ENCODE peak calls at places on chromosomes 6 and 20, in ten cellular contexts. One of them, this sample, is unnamed.

GRCh38 chr6:1763411-1763810 is 153.7 kb downstream of the FOXC1 start:
- DNase-seq in stomach: no peak
- DNase-seq in K562: no peak
- DNase-seq in transverse colon: no peak
- DNase-seq in HCT116: no peak
- DNase-seq in GM12891: no peak
- DNase-seq in GM23338: no peak
- DNase-seq in suprapubic skin: no peak
- DNase-seq in SK-N-SH: no peak
- DNase-seq in prostate gland: no peak
- DNase-seq in this sample: no peak

GRCh38 chr20:43666376-43667328 is at the start of gene MYBL2:
- DNase-seq in stomach: peak
- DNase-seq in K562: peak
- DNase-seq in transverse colon: peak
- DNase-seq in HCT116: peak
- DNase-seq in GM12891: peak
- DNase-seq in GM23338: peak
- DNase-seq in suprapubic skin: no peak
- DNase-seq in SK-N-SH: peak
- DNase-seq in prostate gland: no peak
- DNase-seq in this sample: no peak

GRCh38 chr6:150037526-150038201 is 12.3 kb upstream of the RAET1L start:
- DNase-seq in stomach: no peak
- DNase-seq in K562: no peak
- DNase-seq in transverse colon: no peak
- DNase-seq in HCT116: no peak
- DNase-seq in GM12891: no peak
- DNase-seq in GM23338: no peak
- DNase-seq in suprapubic skin: peak
- DNase-seq in SK-N-SH: no peak
- DNase-seq in prostate gland: no peak
- DNase-seq in this sample: no peak

GRCh38 chr20:18324596-18325089 is 36.3 kb downstream of the ZNF133 start:
- DNase-seq in stomach: no peak
- DNase-seq in K562: no peak
- DNase-seq in transverse colon: no peak
- DNase-seq in HCT116: no peak
- DNase-seq in GM12891: no peak
- DNase-seq in GM23338: no peak
- DNase-seq in suprapubic skin: no peak
- DNase-seq in SK-N-SH: no peak
- DNase-seq in prostate gland: no peak
- DNase-seq in this sample: no peak

GRCh38 chr6:134288538-134289203 is 29.2 kb downstream of the SGK1 start:
- DNase-seq in stomach: no peak
- DNase-seq in K562: no peak
- DNase-seq in transverse colon: no peak
- DNase-seq in HCT116: no peak
- DNase-seq in GM12891: no peak
- DNase-seq in GM23338: no peak
- DNase-seq in suprapubic skin: no peak
- DNase-seq in SK-N-SH: no peak
- DNase-seq in prostate gland: no peak
- DNase-seq in this sample: no peak

GRCh38 chr6:158819213-158819976 is at the start of gene EZR:
- DNase-seq in stomach: peak
- DNase-seq in K562: peak
- DNase-seq in transverse colon: peak
- DNase-seq in HCT116: peak
- DNase-seq in GM12891: peak
- DNase-seq in GM23338: peak
- DNase-seq in suprapubic skin: peak
- DNase-seq in SK-N-SH: peak
- DNase-seq in prostate gland: peak
- DNase-seq in this sample: peak

GRCh38 chr20:25139061-25139705 is 56.3 kb upstream of the ENTPD6 start:
- DNase-seq in stomach: no peak
- DNase-seq in K562: peak
- DNase-seq in transverse colon: no peak
- DNase-seq in HCT116: peak
- DNase-seq in GM12891: no peak
- DNase-seq in GM23338: peak
- DNase-seq in suprapubic skin: no peak
- DNase-seq in SK-N-SH: no peak
- DNase-seq in prostate gland: peak
- DNase-seq in this sample: no peak

GRCh38 chr6:150072201-150072600 is 3.3 kb upstream of the ULBP3 start:
- DNase-seq in stomach: peak
- DNase-seq in K562: peak
- DNase-seq in transverse colon: peak
- DNase-seq in HCT116: peak
- DNase-seq in GM12891: no peak
- DNase-seq in GM23338: peak
- DNase-seq in suprapubic skin: no peak
- DNase-seq in SK-N-SH: no peak
- DNase-seq in prostate gland: peak
- DNase-seq in this sample: peak

GRCh38 chr6:138187156-138187555 is 25.4 kb downstream of the ARFGEF3 start:
- DNase-seq in stomach: no peak
- DNase-seq in K562: no peak
- DNase-seq in transverse colon: no peak
- DNase-seq in HCT116: no peak
- DNase-seq in GM12891: no peak
- DNase-seq in GM23338: no peak
- DNase-seq in suprapubic skin: no peak
- DNase-seq in SK-N-SH: no peak
- DNase-seq in prostate gland: no peak
- DNase-seq in this sample: no peak

GRCh38 chr6:23349521-23350147 is 776.4 kb upstream of the NRSN1 start:
- DNase-seq in stomach: no peak
- DNase-seq in K562: no peak
- DNase-seq in transverse colon: no peak
- DNase-seq in HCT116: peak
- DNase-seq in GM12891: no peak
- DNase-seq in GM23338: no peak
- DNase-seq in suprapubic skin: no peak
- DNase-seq in SK-N-SH: peak
- DNase-seq in prostate gland: no peak
- DNase-seq in this sample: no peak

DNA sequence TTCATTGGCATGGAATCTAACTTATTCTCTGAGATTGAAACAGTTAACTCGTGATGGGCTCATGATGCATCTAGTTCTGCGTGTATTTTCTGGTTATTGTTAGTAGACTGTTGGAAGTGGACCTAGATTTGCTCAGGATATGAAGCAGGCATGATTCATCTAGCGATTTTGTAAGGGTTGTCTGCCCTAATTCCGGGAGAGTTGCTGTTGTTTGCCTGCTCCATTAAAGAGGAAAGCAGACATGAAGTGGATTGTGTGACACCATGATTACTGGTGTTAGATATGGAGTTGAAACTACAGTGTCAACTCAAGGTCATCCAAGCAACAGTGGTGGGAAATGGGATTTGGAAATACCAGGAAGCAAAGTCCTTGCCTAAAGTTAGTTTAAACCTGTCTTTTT is 41.0 kb downstream of the SOX4 start:
- DNase-seq in stomach: no peak
- DNase-seq in K562: no peak
- DNase-seq in transverse colon: no peak
- DNase-seq in HCT116: no peak
- DNase-seq in GM12891: no peak
- DNase-seq in GM23338: no peak
- DNase-seq in suprapubic skin: no peak
- DNase-seq in SK-N-SH: no peak
- DNase-seq in prostate gland: no peak
- DNase-seq in this sample: no peak
- TF ChIP-seq POLR2AphosphoS5 in stomach: no peak
- TF ChIP-seq POLR2AphosphoS5 in K562: no peak
- TF ChIP-seq POLR2AphosphoS5 in transverse colon: no peak
- TF ChIP-seq POLR2AphosphoS5 in HCT116: no peak
- TF ChIP-seq POLR2AphosphoS5 in GM12891: no peak
- TF ChIP-seq POLR2AphosphoS5 in GM23338: no peak
- TF ChIP-seq POLR2AphosphoS5 in suprapubic skin: no peak
- TF ChIP-seq POLR2AphosphoS5 in SK-N-SH: peak
- TF ChIP-seq POLR2AphosphoS5 in prostate gland: no peak
- TF ChIP-seq POLR2AphosphoS5 in this sample: no peak

GRCh38 chr20:13402171-13402760 is 181.2 kb downstream of the ISM1 start:
- DNase-seq in stomach: no peak
- DNase-seq in K562: no peak
- DNase-seq in transverse colon: peak
- DNase-seq in HCT116: no peak
- DNase-seq in GM12891: no peak
- DNase-seq in GM23338: no peak
- DNase-seq in suprapubic skin: no peak
- DNase-seq in SK-N-SH: no peak
- DNase-seq in prostate gland: no peak
- DNase-seq in this sample: no peak
- TF ChIP-seq POLR2AphosphoS5 in stomach: no peak
- TF ChIP-seq POLR2AphosphoS5 in K562: no peak
- TF ChIP-seq POLR2AphosphoS5 in transverse colon: no peak
- TF ChIP-seq POLR2AphosphoS5 in HCT116: no peak
- TF ChIP-seq POLR2AphosphoS5 in GM12891: no peak
- TF ChIP-seq POLR2AphosphoS5 in GM23338: no peak
- TF ChIP-seq POLR2AphosphoS5 in suprapubic skin: no peak
- TF ChIP-seq POLR2AphosphoS5 in SK-N-SH: no peak
- TF ChIP-seq POLR2AphosphoS5 in prostate gland: no peak
- TF ChIP-seq POLR2AphosphoS5 in this sample: no peak

GRCh38 chr6:30601436-30601814 is 15.6 kb downstream of the PPP1R10 start:
- DNase-seq in stomach: no peak
- DNase-seq in K562: no peak
- DNase-seq in transverse colon: no peak
- DNase-seq in HCT116: no peak
- DNase-seq in GM12891: no peak
- DNase-seq in GM23338: no peak
- DNase-seq in suprapubic skin: no peak
- DNase-seq in SK-N-SH: no peak
- DNase-seq in prostate gland: no peak
- DNase-seq in this sample: no peak

GRCh38 chr6:30598912-30599624 is 18.0 kb downstream of the PPP1R10 start:
- DNase-seq in stomach: no peak
- DNase-seq in K562: no peak
- DNase-seq in transverse colon: no peak
- DNase-seq in HCT116: no peak
- DNase-seq in GM12891: no peak
- DNase-seq in GM23338: no peak
- DNase-seq in suprapubic skin: no peak
- DNase-seq in SK-N-SH: no peak
- DNase-seq in prostate gland: no peak
- DNase-seq in this sample: no peak

GRCh38 chr6:30601815-30602641 is 15.0 kb downstream of the PPP1R10 start:
- DNase-seq in stomach: no peak
- DNase-seq in K562: no peak
- DNase-seq in transverse colon: no peak
- DNase-seq in HCT116: no peak
- DNase-seq in GM12891: no peak
- DNase-seq in GM23338: no peak
- DNase-seq in suprapubic skin: no peak
- DNase-seq in SK-N-SH: peak
- DNase-seq in prostate gland: no peak
- DNase-seq in this sample: no peak

GRCh38 chr6:30599625-30600324 is 17.3 kb downstream of the PPP1R10 start:
- DNase-seq in stomach: no peak
- DNase-seq in K562: peak
- DNase-seq in transverse colon: no peak
- DNase-seq in HCT116: no peak
- DNase-seq in GM12891: no peak
- DNase-seq in GM23338: no peak
- DNase-seq in suprapubic skin: no peak
- DNase-seq in SK-N-SH: no peak
- DNase-seq in prostate gland: no peak
- DNase-seq in this sample: no peak

DNA sequence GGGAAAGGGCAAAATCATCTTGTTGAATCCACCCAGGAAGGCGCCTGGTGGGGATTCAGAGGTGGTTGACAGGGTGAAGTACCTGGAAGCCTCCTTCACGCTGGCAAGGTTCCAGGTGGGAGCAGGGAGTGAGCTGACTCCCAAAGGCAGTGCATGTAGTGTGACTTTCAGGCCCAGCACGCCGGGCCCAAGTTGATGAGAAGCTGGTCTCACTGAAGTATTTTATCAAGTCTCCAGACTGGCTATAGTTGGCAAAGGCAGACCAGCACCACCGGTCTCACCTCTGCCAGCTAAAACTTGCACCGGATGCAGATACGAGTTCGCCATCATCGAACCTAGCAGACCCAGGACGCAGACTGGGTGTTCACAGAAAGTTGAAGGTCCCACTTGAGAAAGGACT is 16.5 kb downstream of the PPP1R10 start:
- DNase-seq in stomach: peak
- DNase-seq in K562: peak
- DNase-seq in transverse colon: no peak
- DNase-seq in HCT116: no peak
- DNase-seq in GM12891: no peak
- DNase-seq in GM23338: no peak
- DNase-seq in suprapubic skin: no peak
- DNase-seq in SK-N-SH: no peak
- DNase-seq in prostate gland: no peak
- DNase-seq in this sample: no peak
- TF ChIP-seq POLR2AphosphoS5 in stomach: no peak
- TF ChIP-seq POLR2AphosphoS5 in K562: no peak
- TF ChIP-seq POLR2AphosphoS5 in transverse colon: no peak
- TF ChIP-seq POLR2AphosphoS5 in HCT116: peak
- TF ChIP-seq POLR2AphosphoS5 in GM12891: peak
- TF ChIP-seq POLR2AphosphoS5 in GM23338: no peak
- TF ChIP-seq POLR2AphosphoS5 in suprapubic skin: no peak
- TF ChIP-seq POLR2AphosphoS5 in SK-N-SH: peak
- TF ChIP-seq POLR2AphosphoS5 in prostate gland: no peak
- TF ChIP-seq POLR2AphosphoS5 in this sample: peak

DNA sequence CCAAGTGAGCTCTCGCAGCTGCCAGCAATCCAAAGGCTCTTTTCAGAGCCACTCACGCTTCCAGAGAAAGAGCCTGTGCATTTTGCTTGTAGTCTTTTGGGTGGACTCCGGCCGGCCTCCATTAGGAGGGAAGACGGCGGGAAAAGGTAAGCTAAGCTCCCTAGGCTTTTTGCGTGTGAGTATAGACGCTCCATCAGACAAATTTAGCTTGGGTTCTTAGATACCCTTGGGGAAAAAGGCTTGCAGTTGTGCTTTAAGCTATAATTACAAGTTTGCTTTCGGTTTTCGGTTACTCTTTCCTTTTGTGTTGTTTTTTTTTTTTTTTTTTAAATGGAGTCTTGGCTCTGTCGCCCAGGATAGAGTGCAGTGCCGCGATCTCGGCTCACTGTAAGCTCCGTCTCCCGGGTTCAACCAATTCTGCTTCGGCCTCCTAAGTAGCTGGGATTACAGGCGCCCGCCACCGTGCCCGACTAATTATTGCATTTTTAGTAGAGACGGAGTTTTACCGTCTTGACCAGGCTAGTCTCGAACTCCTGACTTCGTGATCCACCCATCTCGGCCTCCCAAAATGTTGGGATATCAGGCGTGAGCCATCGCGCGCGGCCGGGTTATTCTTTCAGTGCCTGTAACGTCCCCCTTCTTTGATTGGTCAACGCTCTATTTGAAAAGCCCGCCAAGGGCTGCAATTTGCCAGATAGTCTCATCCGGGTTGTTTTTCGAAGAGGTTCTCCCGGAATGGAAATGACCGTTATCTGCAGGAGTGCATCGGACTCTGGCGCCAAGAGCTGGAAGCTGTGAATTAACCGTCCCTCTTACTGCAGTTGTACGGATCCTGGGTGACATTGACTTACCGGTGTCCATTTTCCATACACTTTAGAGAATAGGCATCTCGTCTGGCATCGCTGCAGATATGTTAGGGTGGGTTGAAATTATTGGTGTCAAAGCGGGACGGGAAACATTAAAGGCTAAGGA is 18.1 kb downstream of the OR2B2 start:
- DNase-seq in stomach: peak
- DNase-seq in K562: peak
- DNase-seq in transverse colon: peak
- DNase-seq in HCT116: peak
- DNase-seq in GM12891: no peak
- DNase-seq in GM23338: peak
- DNase-seq in suprapubic skin: peak
- DNase-seq in SK-N-SH: peak
- DNase-seq in prostate gland: peak
- DNase-seq in this sample: peak
- TF ChIP-seq POLR2AphosphoS5 in stomach: no peak
- TF ChIP-seq POLR2AphosphoS5 in K562: no peak
- TF ChIP-seq POLR2AphosphoS5 in transverse colon: peak
- TF ChIP-seq POLR2AphosphoS5 in HCT116: peak
- TF ChIP-seq POLR2AphosphoS5 in GM12891: peak
- TF ChIP-seq POLR2AphosphoS5 in GM23338: peak
- TF ChIP-seq POLR2AphosphoS5 in suprapubic skin: no peak
- TF ChIP-seq POLR2AphosphoS5 in SK-N-SH: peak
- TF ChIP-seq POLR2AphosphoS5 in prostate gland: peak
- TF ChIP-seq POLR2AphosphoS5 in this sample: no peak

This sample was measured in breast epithelium.